ENCODE peak calls at places on chromosomes 7 and 10, in six cellular contexts. V is activated CD4-positive, alpha-beta T cell treated with anti-CD3 and anti-CD28 coated beads, Interleukin-2, amount 50 U/mL, for 1 hour; L is AML-193; Y is non-pigmented ciliary epithelial cell; P is Right ventricle myocardium superior; Z is hypothalamus. O is an unnamed sample.

GRCh38 chr10:62374862-62375710 is 917 bp downstream of the ZNF365 start:
- DNase-seq in Z (no peak), L (no peak), Y (no peak), P (no peak), V (no peak), O (no peak)

GRCh38 chr10:89480047-89480446 is 55.3 kb downstream of the SLC16A12 start:
- DNase-seq in Y (no peak), V (no peak), Z (no peak), L (no peak), P (no peak), O (no peak)

GRCh38 chr7:139011373-139011772 is 24.5 kb downstream of the ZC3HAV1L start:
- DNase-seq in P (no peak), V (no peak), L (no peak), Y (no peak), Z (no peak), O (no peak)

GRCh38 chr10:69250041-69250440 is 28.3 kb upstream of the HK1 start:
- DNase-seq in L (no peak), Y (no peak), P (no peak), V (no peak), Z (no peak), O (no peak)

GRCh38 chr7:141519623-141520022 is 31.6 kb upstream of the AGK start:
- DNase-seq in P (no peak), L (no peak), V (no peak), Y (no peak), Z (no peak), O (no peak)

GRCh38 chr7:84799131-84799530 is 387.7 kb downstream of the SEMA3D start:
- DNase-seq in P (peak; percentile 32), V (no peak), Z (no peak), Y (no peak), L (no peak), O (no peak)

GRCh38 chr10:4034907-4035581 is 250.0 kb upstream of the KLF6 start:
- DNase-seq in P (no peak), L (no peak), V (peak; percentile 11), Y (no peak), Z (no peak), O (no peak)

GRCh38 chr10:13627459-13628310 is 40.9 kb downstream of the PRPF18 start:
- DNase-seq in L (no peak), V (no peak), Z (no peak), Y (no peak), P (no peak), O (no peak)

GRCh38 chr7:36794689-36795088 is 70.4 kb upstream of the AOAH start:
- DNase-seq in P (no peak), L (no peak), V (no peak), Z (no peak), Y (no peak), O (no peak)

GRCh38 chr7:135274495-135275268 is 41.0 kb downstream of the STRA8 start:
- DNase-seq in P (peak; percentile 54), L (peak; percentile 51), V (peak; percentile 69), Y (no peak), Z (no peak), O (peak; percentile 52)

GRCh38 chr7:158707610-158708009 is 3.0 kb upstream of the NCAPG2 start:
- DNase-seq in Y (no peak), P (no peak), L (no peak), Z (no peak), V (no peak), O (no peak)